ENCODE peak calls at places on chromosome 19, in four cellular contexts. R is HCT116, D is PC-3, G is GM23338. E is an unnamed sample.

GRCh38 chr19:27618006-27618405 is 1594.9 kb downstream of the UQCRFS1 start:
- DNase-seq in R (no peak), D (no peak), G (no peak), E (no peak)

GRCh38 chr19:9838324-9838723 is 3.2 kb downstream of the PIN1 start:
- DNase-seq in R (no peak), D (no peak), G (no peak), E (no peak)

GRCh38 chr19:4676955-4677731 is 7.0 kb upstream of the MYDGF start:
- DNase-seq in R (peak; percentile 83), D (peak; percentile 53), G (peak; percentile 96), E (peak; percentile 84)

GRCh38 chr19:49912965-49913685 is 15.9 kb upstream of the ATF5 start:
- DNase-seq in R (no peak), D (no peak), G (peak; percentile 77), E (no peak)

GRCh38 chr19:41902594-41902993 is 19.6 kb downstream of the ARHGEF1 start:
- DNase-seq in R (no peak), D (no peak), G (no peak), E (no peak)

GRCh38 chr19:18259848-18260247 is 14.4 kb downstream of the IQCN start:
- DNase-seq in R (no peak), D (no peak), G (no peak), E (no peak)

GRCh38 chr19:8831832-8832131 is 322 bp downstream of the ZNF558 start:
- DNase-seq in R (no peak), D (no peak), G (peak; percentile 21), E (no peak)

GRCh38 chr19:3576696-3577443 is 4.1 kb downstream of the HMG20B start:
- DNase-seq in R (no peak), D (no peak), G (peak; percentile 88), E (peak; percentile 94)

DNA sequence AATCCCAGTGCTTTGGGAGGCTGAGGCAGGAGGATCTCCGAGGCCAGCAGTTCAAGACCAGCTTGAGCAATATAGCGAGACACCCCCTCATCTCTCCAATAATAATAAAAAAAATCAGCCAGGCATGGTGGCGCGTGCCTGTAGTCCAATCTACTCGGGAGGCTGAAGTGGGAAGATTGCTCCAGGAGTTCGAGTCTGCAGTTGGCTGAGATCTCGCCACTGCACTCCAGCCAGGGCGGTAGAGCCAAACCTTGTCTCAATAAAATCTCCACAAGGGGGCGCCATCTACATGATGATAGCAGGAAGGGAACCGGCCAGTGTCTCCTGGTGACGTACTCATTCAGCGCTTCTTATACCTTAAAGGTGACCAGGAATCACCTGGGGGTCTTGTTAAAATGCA is 13.6 kb upstream of the C5AR1 start:
- DNase-seq in R (peak; percentile 79), D (peak; percentile 87), G (peak; percentile 99), E (peak; percentile 95)
- TF ChIP-seq EZH2phosphoT487 in R (no peak), D (no peak), G (no peak), E (no peak)

GRCh38 chr19:55377356-55378131 is 918 bp downstream of the TMEM190 start:
- DNase-seq in R (no peak), D (no peak), G (peak; percentile 61), E (peak; percentile 66)
- TF ChIP-seq EZH2phosphoT487 in R (no peak), D (no peak), G (no peak), E (no peak)

GRCh38 chr19:23764781-23765180 is 6.1 kb upstream of the ZNF681 start:
- DNase-seq in R (no peak), D (no peak), G (no peak), E (no peak)

GRCh38 chr19:23762548-23762883 is 3.8 kb upstream of the ZNF681 start:
- DNase-seq in R (no peak), D (no peak), G (peak; percentile 10), E (no peak)

GRCh38 chr19:23766951-23767350 is 8.3 kb upstream of the ZNF681 start:
- DNase-seq in R (no peak), D (no peak), G (no peak), E (no peak)

GRCh38 chr19:23758187-23759074 is at the start of gene ZNF681:
- DNase-seq in R (no peak), D (peak; percentile 90), G (peak; percentile 97), E (peak; percentile 93)

GRCh38 chr19:23762884-23763711 is 4.4 kb upstream of the ZNF681 start:
- DNase-seq in R (no peak), D (peak; percentile 86), G (peak; percentile 98), E (peak; percentile 95)
- TF ChIP-seq EZH2phosphoT487 in R (no peak), D (no peak), G (no peak), E (no peak)

GRCh38 chr19:55101261-55101660 is 16.2 kb downstream of the PPP1R12C start:
- DNase-seq in R (no peak), D (no peak), G (no peak), E (no peak)
- TF ChIP-seq EZH2phosphoT487 in R (no peak), D (no peak), G (no peak), E (no peak)

GRCh38 chr19:56476671-56477428 is at the start of gene ZNF667:
- DNase-seq in R (no peak), D (peak; percentile 46), G (peak; percentile 4), E (peak; percentile 7)

GRCh38 chr19:56476093-56476492 is 1.1 kb downstream of the ZNF667 start:
- DNase-seq in R (no peak), D (no peak), G (no peak), E (no peak)

GRCh38 chr19:56477429-56478338 is 539 bp upstream of the ZNF667 start:
- DNase-seq in R (no peak), D (peak; percentile 86), G (peak; percentile 87), E (peak; percentile 90)
- TF ChIP-seq EZH2phosphoT487 in R (no peak), D (no peak), G (no peak), E (no peak)

GRCh38 chr19:2053601-2054389 is 2.8 kb upstream of the MKNK2 start:
- DNase-seq in R (no peak), D (no peak), G (no peak), E (no peak)

GRCh38 chr19:2057484-2058469 is 6.7 kb upstream of the MKNK2 start:
- DNase-seq in R (no peak), D (no peak), G (no peak), E (no peak)

GRCh38 chr19:2054763-2055162 is 3.7 kb upstream of the MKNK2 start:
- DNase-seq in R (no peak), D (no peak), G (no peak), E (no peak)

GRCh38 chr19:2056810-2057192 is 5.8 kb upstream of the MKNK2 start:
- DNase-seq in R (no peak), D (no peak), G (no peak), E (no peak)

GRCh38 chr19:2055871-2056809 is 5.1 kb upstream of the MKNK2 start:
- DNase-seq in R (peak; percentile 53), D (peak; percentile 62), G (peak; percentile 50), E (no peak)
- TF ChIP-seq EZH2phosphoT487 in R (no peak), D (no peak), G (no peak), E (no peak)

GRCh38 chr19:39052243-39052746 is 19.9 kb upstream of the FBXO27 start:
- DNase-seq in R (no peak), D (peak; percentile 64), G (peak; percentile 83), E (peak; percentile 85)
- TF ChIP-seq EZH2phosphoT487 in R (no peak), D (no peak), G (no peak), E (no peak)

DNA sequence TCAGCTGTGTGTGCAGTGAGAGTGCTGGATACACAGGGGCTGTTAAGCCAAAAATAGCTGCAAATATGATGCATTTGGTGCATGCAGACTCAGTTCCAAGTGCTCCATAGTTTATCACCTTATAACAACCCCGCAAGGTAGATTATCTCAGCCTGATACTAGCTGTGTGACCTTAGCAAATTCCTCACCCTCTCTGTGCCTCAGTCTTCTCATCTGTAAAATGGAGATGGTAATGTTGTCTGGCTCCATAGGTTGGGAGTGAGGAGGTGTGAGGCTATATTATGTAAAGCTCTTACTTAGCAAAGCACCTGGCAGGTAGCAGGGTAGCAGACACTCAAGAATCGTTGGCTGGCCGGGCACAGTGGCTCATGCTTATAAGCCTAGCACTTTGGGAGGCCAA is 23.8 kb upstream of the SHKBP1 start:
- DNase-seq in R (no peak), D (no peak), G (no peak), E (no peak)
- TF ChIP-seq EZH2phosphoT487 in R (no peak), D (no peak), G (no peak), E (no peak)